ENCODE peak calls at places on chromosome 2, in five cellular contexts. Y, R, Q, S and D are unnamed samples.

GRCh38 chr2:99618579-99619097 is 128.8 kb upstream of the REV1 start:
- DNase-seq in Q (no peak), R (no peak), S (no peak), Y (no peak), D (no peak)

GRCh38 chr2:31270136-31270535 is 36.2 kb downstream of the EHD3 start:
- DNase-seq in Q (no peak), R (no peak), S (no peak), Y (no peak), D (peak; percentile 43)

GRCh38 chr2:28547906-28548600 is 52.2 kb downstream of the PLB1 start:
- DNase-seq in R (no peak), S (no peak), Q (no peak), Y (no peak), D (no peak)

GRCh38 chr2:74554821-74555531 is 456 bp downstream of the DOK1 start:
- DNase-seq in Y (no peak), Q (peak; percentile 59), R (peak; percentile 44), S (peak; percentile 67), D (peak; percentile 27)

GRCh38 chr2:238380785-238381184 is 45.9 kb upstream of the ASB1 start:
- DNase-seq in R (no peak), Y (no peak), Q (no peak), S (no peak), D (peak; percentile 64)

GRCh38 chr2:11796190-11797171 is 50.0 kb downstream of the LPIN1 start:
- DNase-seq in S (no peak), Y (no peak), R (no peak), Q (no peak), D (peak; percentile 88)

GRCh38 chr2:181742908-181743722 is 62.8 kb upstream of the NEUROD1 start:
- DNase-seq in R (peak; percentile 4), S (peak; percentile 46), Y (no peak), Q (peak; percentile 50), D (peak; percentile 57)

GRCh38 chr2:160407393-160408204 is 86.0 kb downstream of the RBMS1 start:
- DNase-seq in R (peak; percentile 46), Y (peak; percentile 52), Q (peak; percentile 76), S (peak; percentile 51), D (peak; percentile 84)

GRCh38 chr2:230224458-230224857 is 1.1 kb upstream of the SP140 start:
- DNase-seq in S (no peak), Q (no peak), Y (no peak), R (no peak), D (no peak)

GRCh38 chr2:227826019-227826521 is 12.4 kb downstream of the CCL20 start:
- DNase-seq in R (no peak), Q (no peak), S (peak; percentile 52), Y (no peak), D (no peak)

GRCh38 chr2:222176890-222177289 is 121.9 kb downstream of the PAX3 start:
- DNase-seq in Q (no peak), R (no peak), S (no peak), Y (no peak), D (no peak)